ENCODE peak calls at places on chromosome 7, in five cellular contexts. L is neuronal stem cell, Q is IMR-90, T is trophoblast cell, X is mesenchymal stem cell. S is an unnamed sample. For H3K9me3, the result is how much of the 10 kb centered on the place peaks cover.

GRCh38 chr7:72577107-72577506 is 165.0 kb upstream of the CALN1 start:
- DNase-seq in Q (no peak), X (no peak), T (no peak), L (no peak), S (no peak)

GRCh38 chr7:51950811-51951210 is 634.2 kb upstream of the COBL start:
- DNase-seq in Q (no peak), X (no peak), L (peak), T (no peak), S (peak)

GRCh38 chr7:112864380-112864779 is 74.2 kb upstream of the TMEM168 start:
- DNase-seq in T (no peak), L (no peak), X (no peak), Q (no peak), S (no peak)

GRCh38 chr7:664402-664775 is 62.1 kb upstream of the DNAAF5 start:
- DNase-seq in T (no peak), X (no peak), Q (no peak), L (no peak), S (no peak)

GRCh38 chr7:106609416-106609815 is 51.5 kb downstream of the CCDC71L start:
- DNase-seq in T (no peak), Q (peak), X (peak), L (no peak), S (no peak)

GRCh38 chr7:5462216-5462615 is 38.6 kb upstream of the TNRC18 start:
- DNase-seq in Q (no peak), L (no peak), X (no peak), T (no peak), S (no peak)

GRCh38 chr7:54931532-54931931 is 87.3 kb upstream of the EGFR start:
- DNase-seq in Q (no peak), T (no peak), L (no peak), X (no peak), S (no peak)

GRCh38 chr7:18356195-18356645 is 139.3 kb upstream of the HDAC9 start:
- DNase-seq in T (no peak), X (peak), Q (peak), L (peak), S (no peak)

GRCh38 chr7:144027070-144027469 is 21.7 kb upstream of the OR2A5 start:
- DNase-seq in X (peak), Q (peak), T (no peak), L (peak), S (no peak)

GRCh38 chr7:130363156-130363847 is 17.0 kb upstream of the CPA1 start:
- DNase-seq in T (peak), L (no peak), Q (peak), X (peak), S (no peak)

GRCh38 chr7:139118803-139119485 is 9.4 kb upstream of the ZC3HAV1 start:
- DNase-seq in X (peak), Q (peak), L (no peak), T (no peak), S (no peak)

GRCh38 chr7:39453743-39454355 is 112.4 kb upstream of the YAE1 start:
- DNase-seq in Q (peak), T (peak), L (peak), X (peak), S (peak)

GRCh38 chr7:115230882-115231508 is 309.1 kb downstream of the MDFIC start:
- DNase-seq in X (peak), L (no peak), T (peak), Q (peak), S (no peak)

GRCh38 chr7:38822556-38822955 is 86.4 kb downstream of the VPS41 start:
- DNase-seq in L (no peak), T (no peak), Q (peak), X (no peak), S (no peak)

GRCh38 chr7:26061340-26062239 is 90.4 kb upstream of the NFE2L3 start:
- DNase-seq in Q (peak), X (peak), L (peak), T (peak), S (peak)

GRCh38 chr7:41885078-41885477 is 182.2 kb upstream of the INHBA start:
- DNase-seq in Q (peak), L (no peak), X (peak), T (no peak), S (no peak)

GRCh38 chr7:19707240-19707639 is 1.6 kb downstream of the POLR1F start:
- DNase-seq in Q (peak), X (peak), L (no peak), T (no peak), S (no peak)

GRCh38 chr7:116293139-116293538 is 82.8 kb downstream of the TES start:
- DNase-seq in X (no peak), T (no peak), Q (no peak), L (no peak), S (no peak)

GRCh38 chr7:133056370-133057238 is 25.3 kb downstream of the CHCHD3 start:
- DNase-seq in X (no peak), Q (no peak), L (no peak), T (no peak), S (no peak)

GRCh38 chr7:99126921-99127553 is 16.9 kb downstream of the SMURF1 start:
- DNase-seq in Q (no peak), T (peak), L (no peak), X (no peak), S (no peak)

GRCh38 chr7:14767716-14768425 is 134.7 kb downstream of the DGKB start:
- DNase-seq in Q (no peak), L (no peak), T (no peak), X (no peak), S (no peak)

GRCh38 chr7:140078392-140078791 is 15.6 kb upstream of the PARP12 start:
- DNase-seq in Q (no peak), X (no peak), T (no peak), L (no peak), S (peak)

GRCh38 chr7:64999165-65000004 is 7.1 kb downstream of the ERV3-1 start:
- DNase-seq in L (no peak), X (peak), T (peak), Q (peak), S (no peak)

GRCh38 chr7:79608005-79608404 is 154.5 kb upstream of the MAGI2 start:
- DNase-seq in L (no peak), Q (no peak), T (no peak), X (no peak), S (no peak)

GRCh38 chr7:4200546-4201094 is 481.5 kb upstream of the FOXK1 start:
- DNase-seq in Q (no peak), L (no peak), T (no peak), X (no peak), S (no peak)

GRCh38 chr7:9937944-9938631 is 1035.6 kb upstream of the PHF14 start:
- DNase-seq in T (no peak), Q (no peak), L (no peak), X (peak), S (no peak)

GRCh38 chr7:139635521-139636240 is 112.2 kb downstream of the CLEC2L start:
- DNase-seq in X (no peak), Q (no peak), T (no peak), L (peak), S (no peak)

GRCh38 chr7:78427209-78427608 is 628.6 kb downstream of the PHTF2 start:
- DNase-seq in T (no peak), L (no peak), X (no peak), Q (no peak), S (no peak)
- H2AFZ ChIP-seq in T (no peak), L (no peak), X (no peak), Q (no peak), S (no peak)

GRCh38 chr7:157678503-157678902 is 341.7 kb downstream of the DNAJB6 start:
- DNase-seq in T (no peak), L (no peak), X (no peak), Q (no peak), S (peak)
- H3K9me3 ChIP-seq in T (under half), L (under half), X (under half), Q (under half), S (under half)

GRCh38 chr7:81791578-81792524 is 22.0 kb upstream of the HGF start:
- DNase-seq in T (no peak), L (no peak), X (no peak), Q (peak), S (no peak)

GRCh38 chr7:81788241-81788640 is 18.4 kb upstream of the HGF start:
- DNase-seq in Q (no peak), L (no peak), X (no peak), T (no peak), S (no peak)

GRCh38 chr7:81783818-81784217 is 14.0 kb upstream of the HGF start:
- DNase-seq in X (no peak), L (no peak), Q (no peak), T (no peak), S (no peak)

DNA sequence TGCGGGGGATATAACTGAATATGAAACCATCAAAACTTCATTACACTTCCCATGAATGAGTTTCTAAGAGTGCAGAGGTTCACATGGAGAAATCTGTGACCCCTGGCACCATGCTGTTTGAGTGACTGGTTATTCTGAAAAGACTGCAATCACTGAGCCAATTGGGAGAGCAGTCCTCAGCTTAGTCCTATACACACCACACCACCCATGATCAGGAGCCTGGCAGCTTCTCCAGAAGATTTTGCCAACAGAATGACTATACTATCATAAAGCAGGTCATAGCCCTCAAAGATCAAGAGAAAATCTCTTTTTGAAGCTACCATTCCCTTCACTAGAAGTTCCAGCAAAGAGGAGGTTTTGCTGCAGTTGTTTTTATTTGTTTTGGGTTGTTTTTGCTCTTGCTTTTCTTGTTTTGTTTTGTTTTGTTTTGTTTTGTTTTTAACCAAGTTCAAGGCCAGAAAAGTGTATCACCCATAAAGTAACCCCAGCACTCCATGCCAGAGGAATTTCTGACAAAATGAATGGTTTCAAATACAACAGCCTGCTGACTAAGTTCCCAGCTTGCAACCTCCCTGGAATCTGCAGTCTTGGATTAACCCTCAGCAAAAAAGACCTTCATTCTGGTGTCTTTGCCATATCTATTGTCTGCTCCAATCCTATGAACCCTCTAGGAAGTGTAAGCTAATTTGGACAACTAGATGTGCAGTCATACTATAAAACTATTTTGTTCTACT is 19.7 kb upstream of the HGF start:
- DNase-seq in Q (peak), X (no peak), T (no peak), L (no peak), S (no peak)
- H4K8ac ChIP-seq in Q (no peak), X (no peak), T (no peak), L (no peak), S (no peak)

DNA sequence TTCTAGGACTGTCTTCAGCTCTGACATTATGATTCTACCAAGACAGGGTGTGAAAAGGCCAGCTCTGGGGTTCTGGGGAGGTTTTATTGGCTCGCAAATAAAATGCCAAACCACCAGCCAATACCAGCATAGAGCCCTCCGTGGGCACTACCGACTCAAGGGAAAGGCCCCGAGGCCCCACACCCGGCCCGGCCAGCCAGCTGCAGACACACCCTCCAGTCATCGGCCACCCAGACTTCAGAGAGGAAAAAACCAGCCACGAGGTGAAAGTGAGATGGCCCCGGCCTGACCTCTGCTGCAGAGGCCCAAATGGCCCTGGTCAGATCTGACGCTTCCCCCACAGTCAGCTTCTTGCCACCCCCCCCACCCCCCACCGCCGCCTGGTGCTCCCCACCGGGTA is 80.0 kb downstream of the PRKAG2 start:
- DNase-seq in Q (no peak), T (peak), L (no peak), X (no peak), S (no peak)
- H2AFZ ChIP-seq in Q (peak), T (no peak), L (no peak), X (no peak), S (no peak)

DNA sequence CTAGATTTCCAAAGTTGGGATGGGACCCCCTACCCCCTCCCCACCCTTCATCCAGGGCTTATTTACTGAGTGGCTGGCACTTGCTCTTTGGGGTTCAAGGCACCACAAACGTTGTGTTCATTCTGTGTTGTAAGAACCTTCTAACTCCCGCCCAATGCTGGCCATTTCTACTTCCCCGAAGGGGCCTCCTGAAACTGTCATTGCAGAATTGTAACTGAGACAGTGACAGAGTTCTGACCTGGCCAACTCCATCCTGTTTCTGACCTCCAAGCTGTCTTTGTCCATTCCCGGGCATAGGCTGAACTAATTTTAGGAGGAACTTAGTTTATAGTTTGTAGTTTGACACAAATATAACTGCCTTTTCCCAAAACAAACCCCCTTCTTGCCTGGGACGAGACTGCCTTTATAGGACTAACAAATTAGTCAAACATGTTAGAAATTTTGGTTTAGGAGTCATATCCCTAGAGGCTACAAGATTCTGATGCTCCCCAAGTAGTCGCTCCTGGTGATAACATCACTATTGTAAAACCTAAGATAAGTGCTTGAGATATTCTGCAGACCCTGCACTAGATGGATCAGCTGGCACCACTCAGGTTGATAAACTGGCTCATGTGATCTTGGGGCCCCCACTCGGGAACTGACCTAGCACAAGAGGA is 34.8 kb upstream of the ZMIZ2 start:
- DNase-seq in X (no peak), L (no peak), T (peak), Q (no peak), S (no peak)
- H3K9me3 ChIP-seq in X (under half), L (under half), T (under half), Q (under half), S (under half)

GRCh38 chr7:90705391-90706066 is 109.4 kb downstream of the CDK14 start:
- DNase-seq in X (no peak), L (no peak), T (no peak), Q (no peak), S (no peak)
- H4K8ac ChIP-seq in X (no peak), L (no peak), T (no peak), Q (no peak), S (no peak)

GRCh38 chr7:42883950-42884349 is 27.9 kb downstream of the C7orf25 start:
- DNase-seq in T (no peak), Q (peak), X (no peak), L (no peak), S (peak)

GRCh38 chr7:42886129-42886528 is 25.7 kb downstream of the C7orf25 start:
- DNase-seq in T (no peak), Q (no peak), L (no peak), X (peak), S (no peak)

GRCh38 chr7:42886866-42887509 is 24.9 kb downstream of the C7orf25 start:
- DNase-seq in T (no peak), L (no peak), Q (no peak), X (no peak), S (no peak)
- H2AFZ ChIP-seq in T (no peak), L (no peak), Q (no peak), X (no peak), S (no peak)

GRCh38 chr7:151250181-151251095 is 1.9 kb upstream of the SMARCD3 start:
- DNase-seq in Q (no peak), X (no peak), L (no peak), T (no peak), S (no peak)
- H3K9me3 ChIP-seq in Q (under half), X (under half), L (under half), T (under half), S (under half)